ENCODE peak calls at places on chromosomes 6 and 20, in five cellular contexts. T, N, W, U and H are unnamed samples.
A peak's percentile ranks its signal among the peaks of the same experiment; 100 is the strongest.

GRCh38 chr6:97923249-97923648 is 640.2 kb upstream of the MMS22L start:
- DNase-seq in T (no peak), N (no peak), W (no peak), U (no peak), H (no peak)

GRCh38 chr6:105199711-105200110 is 19.9 kb upstream of the POPDC3 start:
- DNase-seq in T (no peak), N (no peak), W (no peak), U (no peak), H (no peak)

GRCh38 chr20:18727032-18727508 is 86.5 kb upstream of the SCP2D1 start:
- DNase-seq in T (peak; percentile 70), N (no peak), W (no peak), U (no peak), H (no peak)

GRCh38 chr6:99490608-99491007 is 24.6 kb downstream of the USP45 start:
- DNase-seq in T (no peak), N (no peak), W (no peak), U (no peak), H (no peak)

GRCh38 chr6:25280617-25280990 is 1.4 kb downstream of the CARMIL1 start:
- DNase-seq in T (no peak), N (no peak), W (peak; percentile 32), U (no peak), H (no peak)

GRCh38 chr20:17693534-17694001 is 6.2 kb upstream of the BANF2 start:
- DNase-seq in T (no peak), N (no peak), W (no peak), U (no peak), H (no peak)

GRCh38 chr6:121944361-121944760 is 455.1 kb upstream of the HSF2 start:
- DNase-seq in T (no peak), N (no peak), W (no peak), U (no peak), H (no peak)

GRCh38 chr6:16205377-16206144 is 32.8 kb upstream of the GMPR start:
- DNase-seq in T (no peak), N (no peak), W (no peak), U (peak; percentile 95), H (peak; percentile 95)

GRCh38 chr20:19735446-19735845 is 22.6 kb upstream of the RIN2 start:
- DNase-seq in T (peak; percentile 86), N (no peak), W (no peak), U (peak; percentile 88), H (no peak)

GRCh38 chr6:35449287-35449881 is 2.8 kb upstream of the FANCE start:
- DNase-seq in T (no peak), N (no peak), W (peak; percentile 85), U (no peak), H (no peak)

GRCh38 chr20:46226602-46227001 is 81.7 kb downstream of the CDH22 start:
- DNase-seq in T (no peak), N (no peak), W (no peak), U (peak; percentile 39), H (no peak)

GRCh38 chr6:148251286-148251685 is 91.4 kb upstream of the SASH1 start:
- DNase-seq in T (no peak), N (no peak), W (peak; percentile 35), U (peak; percentile 41), H (peak; percentile 47)

GRCh38 chr6:170524188-170524535 is 28.9 kb downstream of the PSMB1 start:
- DNase-seq in T (no peak), N (no peak), W (no peak), U (no peak), H (no peak)

GRCh38 chr6:48061630-48062029 is 49.4 kb downstream of the PTCHD4 start:
- DNase-seq in T (no peak), N (no peak), W (no peak), U (no peak), H (no peak)

GRCh38 chr20:35947907-35948306 is 6.4 kb downstream of the SCAND1 start:
- DNase-seq in T (no peak), N (no peak), W (no peak), U (no peak), H (peak; percentile 56)

GRCh38 chr20:35950093-35950492 is 4.2 kb downstream of the SCAND1 start:
- DNase-seq in T (no peak), N (no peak), W (no peak), U (no peak), H (no peak)

GRCh38 chr20:35942243-35942642 is 12.1 kb downstream of the SCAND1 start:
- DNase-seq in T (no peak), N (no peak), W (peak; percentile 84), U (no peak), H (no peak)

GRCh38 chr20:35944189-35944588 is 10.1 kb downstream of the SCAND1 start:
- DNase-seq in T (no peak), N (no peak), W (no peak), U (no peak), H (no peak)

GRCh38 chr20:35947489-35947888 is 6.8 kb downstream of the SCAND1 start:
- DNase-seq in T (no peak), N (peak; percentile 56), W (peak; percentile 68), U (no peak), H (no peak)
- TF ChIP-seq CTCF in T (no peak), N (no peak), W (peak; percentile 57), U (peak; percentile 64), H (peak; percentile 3)

GRCh38 chr6:19839788-19840187 is 2.6 kb downstream of the ID4 start:
- DNase-seq in T (no peak), N (no peak), W (no peak), U (no peak), H (no peak)

GRCh38 chr6:19838442-19839236 is 1.5 kb downstream of the ID4 start:
- DNase-seq in T (peak; percentile 90), N (no peak), W (peak; percentile 70), U (no peak), H (no peak)

GRCh38 chr6:19839237-19839546 is 2.0 kb downstream of the ID4 start:
- DNase-seq in T (no peak), N (no peak), W (no peak), U (no peak), H (no peak)

GRCh38 chr6:19842030-19842429 is 4.9 kb downstream of the ID4 start:
- DNase-seq in T (no peak), N (no peak), W (no peak), U (no peak), H (no peak)

DNA sequence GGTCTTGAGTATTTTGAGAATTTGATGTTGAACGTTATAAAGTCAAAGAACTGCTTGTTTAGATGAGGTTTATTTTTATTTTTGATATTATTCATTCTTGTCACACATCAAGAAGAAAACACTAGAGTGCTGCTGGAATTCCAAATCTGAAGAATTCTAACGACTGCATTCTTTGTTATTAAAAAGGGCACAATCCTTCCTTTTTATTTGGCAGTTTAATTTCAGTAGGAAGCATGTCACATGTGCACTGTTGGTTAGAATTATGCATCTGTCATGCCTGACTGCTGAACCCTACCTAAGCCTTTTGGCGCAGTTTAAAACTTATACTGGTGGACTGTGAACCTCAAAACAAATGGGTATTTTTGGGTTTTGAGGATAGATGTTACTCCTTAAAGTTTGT is 4.0 kb downstream of the ID4 start:
- DNase-seq in T (no peak), N (no peak), W (no peak), U (no peak), H (no peak)
- H3K4me3 ChIP-seq in T (peak overlapping the region; percentile 86), N (no peak overlapping the region), W (peak overlapping the region; percentile 91), U (no peak overlapping the region), H (no peak overlapping the region)

GRCh38 chr6:51536728-51537127 is 550.7 kb downstream of the PKHD1 start:
- DNase-seq in T (no peak), N (no peak), W (no peak), U (no peak), H (no peak)

GRCh38 chr6:51542466-51542865 is 544.9 kb downstream of the PKHD1 start:
- DNase-seq in T (no peak), N (no peak), W (no peak), U (no peak), H (no peak)

DNA sequence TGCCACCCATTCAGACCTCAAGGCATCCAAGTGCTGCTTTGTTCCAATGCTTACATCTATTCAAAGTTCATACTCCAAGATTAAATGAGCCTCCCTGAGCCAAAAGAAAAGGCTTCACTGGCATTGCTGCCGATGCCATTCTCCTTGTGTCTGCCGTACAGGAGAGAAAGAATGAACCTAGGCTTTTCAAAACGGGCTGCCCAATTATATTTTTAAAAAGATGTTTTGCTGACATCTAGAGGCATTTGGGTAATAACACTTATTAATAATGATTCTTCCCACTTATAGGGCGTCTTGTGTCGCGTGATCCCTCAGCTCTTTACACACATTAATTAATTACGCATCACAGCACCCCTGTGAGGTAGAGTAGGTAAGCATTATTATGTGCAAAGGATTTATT is 545.6 kb downstream of the PKHD1 start:
- DNase-seq in T (no peak), N (no peak), W (peak; percentile 15), U (no peak), H (no peak)
- TF ChIP-seq CTCF in T (no peak), N (no peak), W (no peak), U (peak; percentile 15), H (no peak)

GRCh38 chr6:39808934-39809333 is 16.8 kb downstream of the DAAM2 start:
- DNase-seq in T (no peak), N (no peak), W (no peak), U (no peak), H (no peak)
- H3K4me3 ChIP-seq in T (no peak overlapping the region), N (no peak overlapping the region), W (no peak overlapping the region), U (no peak overlapping the region), H (no peak overlapping the region)

GRCh38 chr20:12287575-12287974 is 369.9 kb downstream of the BTBD3 start:
- DNase-seq in T (no peak), N (no peak), W (no peak), U (no peak), H (no peak)
- TF ChIP-seq CTCF in T (no peak), N (no peak), W (peak; percentile 23), U (no peak), H (no peak)